ENCODE peak calls at places on chromosomes 6 and 20, in ten cellular contexts. P is AG04450; F is AG09309; W is brain microvascular endothelial cell; O is GM13976; K is foreskin fibroblast; C is tibial artery; I is CD8-positive, alpha-beta T cell; U is breast epithelium; V is upper lobe of right lung. M is an unnamed sample.

GRCh38 chr6:43673444-43674063 is 14.0 kb downstream of the MRPS18A start:
- DNase-seq in P (no peak), U (no peak), F (no peak), W (no peak), K (no peak), V (no peak), I (no peak), O (no peak), C (no peak), M (no peak)

GRCh38 chr6:25053875-25054371 is 118.2 kb upstream of the RIPOR2 start:
- DNase-seq in O (peak; percentile 45), U (no peak), P (peak; percentile 59), F (no peak), V (no peak), K (peak; percentile 52), C (no peak), W (no peak), I (no peak), M (peak; percentile 46)

GRCh38 chr6:26552640-26553189 is 14.5 kb downstream of the HMGN4 start:
- DNase-seq in O (no peak), F (no peak), V (no peak), W (no peak), K (no peak), U (no peak), I (no peak), P (no peak), C (no peak), M (no peak)

GRCh38 chr6:151065027-151065815 is 174.5 kb upstream of the AKAP12 start:
- DNase-seq in O (no peak), C (no peak), F (no peak), W (no peak), I (no peak), V (no peak), U (no peak), P (no peak), K (no peak), M (no peak)

GRCh38 chr20:309841-310644 is 12.7 kb downstream of the ZCCHC3 start:
- DNase-seq in U (peak; percentile 89), C (peak; percentile 100), I (peak; percentile 78), F (peak; percentile 96), O (peak; percentile 95), K (peak; percentile 99), W (peak; percentile 99), V (peak; percentile 98), P (peak; percentile 99), M (peak; percentile 91)

GRCh38 chr20:63125581-63125892 is 90.4 kb downstream of the YTHDF1 start:
- DNase-seq in C (no peak), U (no peak), P (no peak), O (no peak), F (no peak), W (no peak), V (no peak), K (no peak), I (no peak), M (no peak)

GRCh38 chr20:63574829-63575720 is 1.0 kb upstream of the HELZ2 start:
- DNase-seq in W (no peak), V (no peak), C (no peak), K (peak; percentile 54), P (no peak), I (no peak), O (no peak), F (no peak), U (no peak), M (no peak)

GRCh38 chr6:168860987-168861386 is 392.7 kb downstream of the THBS2 start:
- DNase-seq in P (no peak), K (no peak), U (no peak), I (no peak), V (no peak), W (no peak), C (no peak), O (no peak), F (no peak), M (no peak)

GRCh38 chr20:38985060-38985459 is 22.9 kb downstream of the DHX35 start:
- DNase-seq in V (no peak), C (no peak), P (no peak), F (no peak), O (no peak), I (no peak), K (no peak), U (no peak), W (no peak), M (no peak)

GRCh38 chr6:22399693-22400092 is 102.9 kb upstream of the PRL start:
- DNase-seq in V (no peak), I (no peak), K (no peak), C (no peak), O (no peak), U (peak; percentile 56), F (no peak), P (no peak), W (peak; percentile 16), M (no peak)

GRCh38 chr6:116008470-116009229 is 52.0 kb downstream of the FRK start:
- DNase-seq in F (no peak), I (no peak), V (no peak), P (no peak), C (no peak), U (no peak), W (peak; percentile 31), K (peak; percentile 64), O (no peak), M (no peak)

GRCh38 chr6:43222418-43223059 is 6.7 kb downstream of the DNPH1 start:
- DNase-seq in C (no peak), V (no peak), I (no peak), U (peak; percentile 33), O (no peak), F (no peak), P (no peak), W (no peak), K (no peak), M (no peak)

GRCh38 chr6:146968041-146968760 is 236.0 kb upstream of the STXBP5 start:
- DNase-seq in P (peak; percentile 34), W (peak; percentile 63), C (no peak), F (peak; percentile 50), U (no peak), K (peak; percentile 81), V (no peak), O (no peak), I (no peak), M (no peak)

GRCh38 chr20:58870293-58871014 is 17.9 kb downstream of the GNAS start:
- DNase-seq in U (peak; percentile 67), F (no peak), V (peak; percentile 78), C (peak; percentile 45), K (no peak), I (peak; percentile 66), O (peak; percentile 67), W (peak; percentile 49), P (no peak), M (peak; percentile 73)

GRCh38 chr6:87259791-87260190 is 62.6 kb upstream of the SMIM8 start:
- DNase-seq in W (no peak), F (no peak), P (no peak), U (no peak), V (no peak), K (no peak), I (no peak), O (no peak), C (no peak), M (no peak)

GRCh38 chr6:3414704-3415453 is 42.0 kb downstream of the SLC22A23 start:
- DNase-seq in K (no peak), F (no peak), W (peak; percentile 44), O (peak; percentile 59), V (no peak), P (no peak), C (no peak), U (no peak), I (peak; percentile 16), M (peak; percentile 31)

GRCh38 chr6:161111256-161111655 is 119.7 kb downstream of the MAP3K4 start:
- DNase-seq in F (no peak), K (no peak), U (no peak), C (no peak), P (no peak), W (no peak), I (no peak), V (no peak), O (no peak), M (no peak)

GRCh38 chr6:14722001-14722567 is 523.8 kb upstream of the JARID2 start:
- DNase-seq in C (no peak), O (no peak), U (no peak), K (no peak), V (no peak), I (no peak), F (no peak), P (no peak), W (no peak), M (no peak)

GRCh38 chr20:39785252-39785917 is 823.2 kb downstream of the DHX35 start:
- DNase-seq in W (no peak), C (no peak), K (no peak), U (no peak), F (no peak), I (no peak), O (no peak), V (no peak), P (no peak), M (no peak)

DNA sequence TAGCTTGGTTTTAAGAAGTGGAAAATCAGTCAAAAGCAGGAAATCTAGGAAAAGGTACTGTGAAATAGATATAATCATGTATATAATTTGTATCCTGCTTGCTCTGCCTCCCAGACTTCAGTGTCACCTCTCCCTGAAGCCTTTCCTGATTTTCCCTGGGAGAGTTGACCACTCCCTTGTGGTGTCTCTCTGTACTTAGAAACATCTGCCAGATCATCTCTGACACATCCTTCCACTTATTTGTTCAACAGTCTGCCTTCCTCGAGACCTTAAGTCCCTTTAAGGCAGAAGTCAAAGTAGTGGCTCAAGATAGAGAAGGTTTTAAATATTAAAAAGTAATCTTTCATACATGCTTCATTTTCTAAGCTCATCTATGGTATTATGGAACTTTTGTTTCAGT is 236.5 kb downstream of the CDKAL1 start:
- DNase-seq in P (no peak), I (no peak), U (no peak), W (no peak), C (no peak), O (no peak), F (no peak), K (no peak), V (no peak), M (no peak)
- TF ChIP-seq CTCF in P (no peak), I (no peak), U (no peak), W (no peak), C (no peak), O (no peak), F (no peak), K (no peak), V (no peak), M (no peak)

GRCh38 chr20:5989539-5989938 is 39.1 kb downstream of the MCM8 start:
- DNase-seq in F (no peak), P (no peak), I (no peak), C (no peak), K (no peak), O (no peak), V (no peak), W (no peak), U (no peak), M (no peak)
- TF ChIP-seq CTCF in F (no peak), P (no peak), I (no peak), C (no peak), K (no peak), O (no peak), V (no peak), W (peak; percentile 5), U (no peak), M (no peak)

GRCh38 chr6:137936798-137937197 is 69.7 kb downstream of the TNFAIP3 start:
- DNase-seq in C (no peak), F (no peak), U (no peak), V (no peak), W (no peak), P (no peak), I (no peak), O (no peak), K (no peak), M (no peak)
- TF ChIP-seq CTCF in C (no peak), F (no peak), U (no peak), V (no peak), W (no peak), P (no peak), I (no peak), O (no peak), K (no peak), M (no peak)

GRCh38 chr6:67112120-67112519 is 1405.1 kb upstream of the EYS start:
- DNase-seq in W (no peak), U (no peak), P (no peak), C (no peak), V (no peak), I (no peak), F (no peak), K (no peak), O (no peak), M (no peak)
- TF ChIP-seq CTCF in W (no peak), U (no peak), P (no peak), C (no peak), V (no peak), I (no peak), F (no peak), K (no peak), O (no peak), M (no peak)

M was measured in GM20000.